ENCODE peak calls at places on chromosomes 13 and 19, in five cellular contexts. Q is H9, E is trophoblast cell, O is H1, L is mesenchymal stem cell. P is an unnamed sample. For H3K4me1, the result is how much of the 10 kb centered on the place peaks cover.

GRCh38 chr13:59533561-59534337 is 630.0 kb downstream of the DIAPH3 start:
- DNase-seq in Q (no peak), L (peak), O (no peak), E (peak), P (no peak)

GRCh38 chr13:28872427-28873176 is 52.5 kb downstream of the MTUS2 start:
- DNase-seq in O (no peak), L (no peak), E (no peak), Q (no peak), P (no peak)

GRCh38 chr13:109747524-109747923 is 38.9 kb downstream of the IRS2 start:
- DNase-seq in E (no peak), O (no peak), L (no peak), Q (no peak), P (no peak)

GRCh38 chr19:42178791-42179500 is 38.5 kb downstream of the DEDD2 start:
- DNase-seq in Q (peak), O (peak), E (no peak), L (no peak), P (peak)

GRCh38 chr19:10587022-10587838 is at the start of gene AP1M2:
- DNase-seq in O (peak), E (peak), Q (peak), L (no peak), P (no peak)

GRCh38 chr19:41537789-41538188 is 38.2 kb upstream of the CEACAM21 start:
- DNase-seq in O (no peak), L (peak), E (peak), Q (no peak), P (no peak)

GRCh38 chr13:77172650-77173049 is 145.7 kb upstream of the FBXL3 start:
- DNase-seq in O (no peak), E (no peak), L (no peak), Q (no peak), P (no peak)

GRCh38 chr13:92074658-92075057 is 676.2 kb downstream of the GPC5 start:
- DNase-seq in O (no peak), L (peak), E (peak), Q (peak), P (peak)

GRCh38 chr13:109669234-109669612 is 117.2 kb downstream of the IRS2 start:
- DNase-seq in E (no peak), L (no peak), O (no peak), Q (no peak), P (no peak)

GRCh38 chr13:66994498-66995365 is 235.4 kb downstream of the PCDH9 start:
- DNase-seq in O (no peak), E (no peak), Q (no peak), L (no peak), P (no peak)

GRCh38 chr13:20902438-20903163 is at the start of gene XPO4:
- DNase-seq in Q (peak), L (peak), E (peak), O (peak), P (peak)
- H2BK12ac ChIP-seq in Q (no peak), L (peak), E (no peak), O (peak), P (peak)

DNA sequence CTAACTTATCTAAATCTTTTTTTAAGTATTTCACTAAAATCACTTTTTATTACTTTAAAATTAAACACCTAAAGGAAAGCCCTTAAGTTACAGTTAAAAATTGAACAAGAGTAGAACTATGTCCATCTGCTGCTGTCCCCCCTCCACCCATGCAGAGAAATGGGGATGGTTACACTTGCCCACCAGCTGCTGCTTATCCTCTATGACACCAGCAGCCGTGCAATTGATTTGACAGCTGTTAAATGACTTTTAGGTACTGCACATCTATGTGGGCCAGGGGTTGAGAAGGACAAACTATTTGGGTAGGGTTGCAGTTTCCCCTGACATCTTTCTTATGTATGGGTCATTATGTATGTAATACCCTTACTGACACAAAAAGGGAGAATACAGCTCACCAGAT is 77.2 kb downstream of the TBC1D4 start:
- DNase-seq in Q (no peak), O (no peak), L (no peak), E (no peak), P (no peak)
- H3K4me1 ChIP-seq in Q (under half), O (under half), L (under half), E (under half), P (under half)

GRCh38 chr13:37069597-37070103 is 10.2 kb upstream of the SUPT20H start:
- DNase-seq in O (no peak), Q (no peak), E (no peak), L (no peak), P (no peak)
- H3K9ac ChIP-seq in O (no peak), Q (no peak), E (no peak), L (no peak), P (no peak)

DNA sequence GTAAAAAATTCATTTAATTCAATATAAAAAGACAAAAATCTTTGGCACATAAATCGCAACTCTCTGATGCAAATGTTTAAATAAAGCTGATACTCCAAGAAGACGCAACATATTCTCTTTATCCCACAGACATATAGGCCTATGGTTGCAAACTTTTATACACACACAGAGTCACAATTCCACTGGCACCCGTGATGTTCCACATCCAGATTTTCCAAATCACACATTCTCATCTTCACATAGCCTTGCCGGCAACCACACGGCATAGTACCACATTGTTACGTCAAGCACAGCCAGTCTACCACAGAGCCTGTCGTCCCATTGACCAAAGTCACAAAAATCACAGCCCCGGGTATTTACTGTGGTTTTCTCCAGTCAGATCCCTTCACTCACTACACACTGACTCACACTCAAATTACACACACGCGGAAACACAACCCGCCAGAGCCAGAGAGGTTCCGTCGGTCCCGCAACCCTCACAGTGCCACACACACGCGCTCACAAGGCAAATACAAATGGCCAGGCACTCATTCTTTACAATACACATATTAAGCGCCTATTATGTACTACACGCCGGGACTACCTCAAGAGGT is 546 bp upstream of the ZNF546 start:
- DNase-seq in O (no peak), Q (no peak), E (peak), L (peak), P (no peak)
- H2BK12ac ChIP-seq in O (peak), Q (no peak), E (peak), L (peak), P (no peak)

DNA sequence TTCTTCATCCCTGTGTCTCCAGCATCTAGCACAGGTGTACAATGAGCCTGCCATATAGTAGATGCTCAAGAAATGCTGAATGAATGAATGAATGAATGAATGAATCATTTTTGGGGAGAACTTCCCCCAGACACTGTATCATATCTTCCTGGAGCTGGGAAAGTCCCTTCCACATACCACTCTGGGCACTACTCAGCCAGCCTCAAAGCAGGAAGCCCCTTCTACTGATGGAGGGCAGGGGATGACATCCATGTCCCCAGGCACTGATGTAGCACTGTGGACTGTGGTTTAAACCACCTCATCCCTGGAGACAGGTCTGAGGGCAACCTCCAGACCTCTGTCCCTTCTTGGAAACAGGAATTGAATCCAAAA is 4.8 kb downstream of the GNA15 start:
- DNase-seq in Q (no peak), E (no peak), O (no peak), L (no peak), P (no peak)
- H3K4me1 ChIP-seq in Q (under half), E (under half), O (under half), L (under half), P (under half)